ENCODE peak calls at places on chromosomes 6 and 20, in eight cellular contexts. X is CD8-positive, alpha-beta T cell; K is heart right ventricle; P is HepG2; G is A549; C is gastrocnemius medialis; T is upper lobe of right lung; W is pancreas. D is an unnamed sample. For H3K9me3 and H3K4me1, the result is how much of the 10 kb centered on the place peaks cover.

GRCh38 chr20:26208296-26209091 is 511.8 kb upstream of the ZNF337 start:
- DNase-seq in P (no peak), K (peak), W (peak), C (no peak), G (no peak), X (peak), T (peak), D (no peak)

GRCh38 chr6:119076966-119077642 is 1.4 kb downstream of the FAM184A start:
- DNase-seq in K (no peak), W (no peak), G (no peak), P (no peak), X (no peak), T (no peak), C (no peak), D (no peak)

GRCh38 chr6:142537612-142538478 is 236.0 kb downstream of the ADGRG6 start:
- DNase-seq in X (no peak), T (no peak), P (peak), C (no peak), K (no peak), W (no peak), G (peak), D (no peak)

GRCh38 chr6:7107578-7108195 is at the start of gene RREB1:
- DNase-seq in C (peak), T (peak), G (peak), P (peak), X (peak), K (peak), W (peak), D (peak)

GRCh38 chr6:33116881-33117711 is 41.3 kb downstream of the HLA-DPB1 start:
- DNase-seq in W (no peak), X (no peak), K (no peak), G (no peak), C (no peak), P (no peak), T (no peak), D (no peak)

GRCh38 chr6:118710616-118711015 is 59.2 kb upstream of the CEP85L start:
- DNase-seq in P (no peak), T (no peak), G (no peak), K (no peak), W (no peak), C (no peak), X (no peak), D (no peak)

GRCh38 chr6:11609324-11610071 is 71.9 kb downstream of the TMEM170B start:
- DNase-seq in P (no peak), K (peak), C (no peak), X (no peak), T (no peak), G (peak), W (no peak), D (peak)

GRCh38 chr6:128131036-128131435 is 230.2 kb upstream of the THEMIS start:
- DNase-seq in W (no peak), G (no peak), C (no peak), T (no peak), P (no peak), K (no peak), X (no peak), D (no peak)

GRCh38 chr20:50625986-50626677 is 65.2 kb downstream of the RIPOR3 start:
- DNase-seq in K (peak), C (peak), W (no peak), T (no peak), X (no peak), P (peak), G (peak), D (peak)

DNA sequence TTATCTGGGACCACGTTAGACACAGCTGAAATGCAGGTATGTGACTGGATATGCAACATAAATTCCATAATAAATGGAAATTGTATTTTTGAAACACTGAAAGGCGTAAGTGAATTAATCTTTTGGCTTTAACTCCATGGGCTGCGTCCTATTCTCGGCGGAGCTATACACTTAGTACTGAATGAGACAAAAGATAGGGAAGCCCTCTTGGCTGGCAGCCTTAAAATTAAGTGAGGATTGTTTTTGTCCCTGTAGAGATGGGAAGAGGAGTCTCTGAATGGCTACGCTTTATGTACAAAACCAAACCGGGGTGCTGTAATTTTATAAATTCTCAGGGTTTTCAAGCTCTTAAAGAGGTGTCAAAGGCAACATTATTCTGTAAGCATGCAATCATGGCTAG is 429.8 kb downstream of the QKI start:
- DNase-seq in G (no peak), P (no peak), T (no peak), W (no peak), X (no peak), K (no peak), C (no peak), D (no peak)
- H3K9me3 ChIP-seq in G (under half), P (under half), T (under half), W (under half), X (under half), K (under half), C (under half), D (under half)

DNA sequence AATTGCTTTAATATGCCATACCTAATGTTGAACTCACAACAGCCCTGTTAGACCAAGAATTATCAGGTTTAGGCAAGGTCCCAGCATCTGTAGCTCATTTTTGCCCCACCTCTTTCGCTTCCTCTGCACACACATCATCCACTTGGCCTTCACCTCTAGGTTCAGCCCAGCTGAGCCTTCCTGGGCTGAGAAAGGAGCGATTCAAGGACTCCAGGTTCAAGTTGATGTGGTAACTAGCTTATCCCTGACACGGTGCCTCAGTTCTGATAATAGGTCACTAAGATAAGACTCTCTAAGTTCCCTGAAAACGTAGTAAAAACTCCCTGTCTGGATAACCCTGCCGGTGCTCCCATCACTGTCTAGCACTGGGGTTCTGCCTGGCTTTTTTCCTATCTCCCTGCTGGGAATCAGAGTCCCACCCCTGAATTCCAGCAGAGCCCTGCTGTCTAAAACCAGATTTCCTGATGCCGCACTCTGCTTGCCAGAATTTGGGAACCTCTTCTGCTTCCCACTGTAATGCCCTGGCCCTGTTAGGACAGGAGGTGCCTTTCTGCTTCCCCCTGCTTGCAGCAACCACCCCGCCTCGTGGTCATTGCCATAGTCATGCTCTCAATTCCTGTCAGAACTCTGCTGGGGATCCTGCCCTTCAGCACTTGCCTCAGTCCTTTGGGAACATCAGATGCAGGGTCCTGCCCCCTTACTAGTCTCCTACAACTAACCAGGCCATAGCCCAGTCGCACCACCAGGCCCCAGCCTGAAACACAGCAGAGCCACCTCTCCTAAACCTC is 47.6 kb downstream of the ALDH8A1 start:
- DNase-seq in G (no peak), T (no peak), W (no peak), K (no peak), C (peak), X (no peak), P (no peak), D (no peak)
- H3K4me1 ChIP-seq in G (under half), T (under half), W (under half), K (under half), C (under half), X (under half), P (under half), D (under half)

DNA sequence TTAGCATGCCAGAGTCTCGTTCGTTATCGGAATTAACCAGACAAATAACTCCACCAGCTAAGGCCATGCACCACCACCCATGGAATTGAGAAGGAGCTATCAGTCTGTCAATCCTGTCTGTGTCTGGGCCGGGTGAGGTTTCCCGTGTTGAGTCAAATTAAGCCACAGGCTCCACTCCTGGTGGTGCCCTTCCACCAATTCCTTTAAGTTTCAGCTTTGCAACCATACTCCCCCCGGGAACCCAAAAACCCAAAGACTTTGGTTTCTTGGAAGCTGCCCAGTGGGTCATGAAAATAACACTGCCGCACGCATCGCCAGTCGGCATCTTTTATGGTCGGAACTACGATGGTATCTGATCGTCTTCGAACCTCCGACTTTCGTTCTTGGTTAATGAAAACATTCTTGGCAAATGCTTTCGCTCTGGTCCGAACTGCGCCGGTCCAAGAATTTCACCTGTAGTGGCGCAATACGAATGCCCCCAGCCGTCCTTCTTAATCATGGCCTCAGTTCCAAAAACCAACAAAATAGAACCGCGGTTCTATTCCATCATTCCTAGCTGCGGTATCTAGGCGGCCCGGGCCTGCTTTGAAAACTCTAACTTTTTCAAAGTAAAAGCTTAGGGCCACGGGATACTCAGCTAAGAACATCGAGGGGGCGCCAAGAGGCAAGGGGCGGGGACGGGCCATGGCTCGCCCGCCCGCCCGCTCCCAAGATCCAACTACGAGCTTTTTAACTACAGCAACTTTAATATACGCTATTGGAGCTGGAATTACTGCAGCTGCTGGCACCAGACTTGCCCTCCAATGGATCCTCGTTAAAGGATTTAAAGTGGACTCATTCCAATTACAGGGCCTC is 1958.5 kb upstream of the DEFB115 start:
- DNase-seq in C (no peak), P (no peak), W (no peak), T (no peak), K (no peak), X (no peak), G (no peak), D (no peak)
- H3K9me3 ChIP-seq in C (under half), P (half or more), W (under half), T (under half), K (half or more), X (under half), G (under half), D (under half)

GRCh38 chr6:137881522-137881886 is 14.4 kb downstream of the TNFAIP3 start:
- DNase-seq in K (no peak), T (no peak), P (no peak), C (no peak), G (no peak), W (no peak), X (no peak), D (no peak)
- H3K4me1 ChIP-seq in K (under half), T (under half), P (under half), C (under half), G (under half), W (under half), X (under half), D (under half)

GRCh38 chr20:29296256-29297230 is 1960.9 kb upstream of the DEFB115 start:
- DNase-seq in P (no peak), W (no peak), X (no peak), T (no peak), K (no peak), C (no peak), G (no peak), D (no peak)
- H3K9me3 ChIP-seq in P (half or more), W (under half), X (under half), T (under half), K (half or more), C (under half), G (under half), D (under half)

D was measured in tibial artery.